ENCODE peak calls at places on chromosomes 16 and 17, in six cellular contexts. One of them, this sample, is unnamed.

GRCh38 chr16:63169100-63169499 is 1132.9 kb upstream of the CDH8 start:
- DNase-seq in CD4-positive, alpha-beta T cell: no peak
- DNase-seq in right cardiac atrium: no peak
- DNase-seq in GM23338: no peak
- DNase-seq in HCT116: no peak
- DNase-seq in ascending aorta: no peak
- DNase-seq in this sample: no peak

GRCh38 chr17:60901806-60902205 is 224.2 kb downstream of the BCAS3 start:
- DNase-seq in CD4-positive, alpha-beta T cell: no peak
- DNase-seq in right cardiac atrium: no peak
- DNase-seq in GM23338: no peak
- DNase-seq in HCT116: no peak
- DNase-seq in ascending aorta: no peak
- DNase-seq in this sample: peak

GRCh38 chr17:29590261-29590978 is 972 bp upstream of the GIT1 start:
- DNase-seq in CD4-positive, alpha-beta T cell: no peak
- DNase-seq in right cardiac atrium: peak
- DNase-seq in GM23338: no peak
- DNase-seq in HCT116: peak
- DNase-seq in ascending aorta: no peak
- DNase-seq in this sample: peak

GRCh38 chr16:64051826-64052225 is 1070.0 kb downstream of the CDH11 start:
- DNase-seq in CD4-positive, alpha-beta T cell: no peak
- DNase-seq in right cardiac atrium: no peak
- DNase-seq in GM23338: peak
- DNase-seq in HCT116: no peak
- DNase-seq in ascending aorta: no peak
- DNase-seq in this sample: no peak

GRCh38 chr16:89308391-89309333 is 91.2 kb downstream of the ZNF778 start:
- DNase-seq in CD4-positive, alpha-beta T cell: peak
- DNase-seq in right cardiac atrium: peak
- DNase-seq in GM23338: peak
- DNase-seq in HCT116: no peak
- DNase-seq in ascending aorta: no peak
- DNase-seq in this sample: no peak

GRCh38 chr17:82520041-82520910 is 744 bp downstream of the FOXK2 start:
- DNase-seq in CD4-positive, alpha-beta T cell: no peak
- DNase-seq in right cardiac atrium: peak
- DNase-seq in GM23338: no peak
- DNase-seq in HCT116: no peak
- DNase-seq in ascending aorta: no peak
- DNase-seq in this sample: no peak

GRCh38 chr17:64097196-64097936 is 32.6 kb downstream of the ERN1 start:
- DNase-seq in CD4-positive, alpha-beta T cell: no peak
- DNase-seq in right cardiac atrium: no peak
- DNase-seq in GM23338: no peak
- DNase-seq in HCT116: no peak
- DNase-seq in ascending aorta: no peak
- DNase-seq in this sample: no peak

GRCh38 chr17:68296217-68297140 is 5.2 kb downstream of the ARSG start:
- DNase-seq in CD4-positive, alpha-beta T cell: peak
- DNase-seq in right cardiac atrium: no peak
- DNase-seq in GM23338: peak
- DNase-seq in HCT116: no peak
- DNase-seq in ascending aorta: no peak
- DNase-seq in this sample: no peak

GRCh38 chr16:48901712-48902374 is 291.9 kb upstream of the N4BP1 start:
- DNase-seq in CD4-positive, alpha-beta T cell: no peak
- DNase-seq in right cardiac atrium: no peak
- DNase-seq in GM23338: peak
- DNase-seq in HCT116: peak
- DNase-seq in ascending aorta: no peak
- DNase-seq in this sample: peak

GRCh38 chr17:77754956-77755355 is 203.5 kb upstream of the TNRC6C start:
- DNase-seq in CD4-positive, alpha-beta T cell: no peak
- DNase-seq in right cardiac atrium: no peak
- DNase-seq in GM23338: no peak
- DNase-seq in HCT116: no peak
- DNase-seq in ascending aorta: peak
- DNase-seq in this sample: no peak

GRCh38 chr17:32481193-32481592 is 5.6 kb upstream of the CDK5R1 start:
- DNase-seq in CD4-positive, alpha-beta T cell: no peak
- DNase-seq in right cardiac atrium: no peak
- DNase-seq in GM23338: no peak
- DNase-seq in HCT116: no peak
- DNase-seq in ascending aorta: no peak
- DNase-seq in this sample: no peak

GRCh38 chr17:19457830-19458271 is 46.8 kb downstream of the RNF112 start:
- DNase-seq in CD4-positive, alpha-beta T cell: no peak
- DNase-seq in right cardiac atrium: no peak
- DNase-seq in GM23338: peak
- DNase-seq in HCT116: no peak
- DNase-seq in ascending aorta: peak
- DNase-seq in this sample: no peak

GRCh38 chr17:49787932-49788442 is 494 bp upstream of the KAT7 start:
- DNase-seq in CD4-positive, alpha-beta T cell: no peak
- DNase-seq in right cardiac atrium: no peak
- DNase-seq in GM23338: no peak
- DNase-seq in HCT116: no peak
- DNase-seq in ascending aorta: no peak
- DNase-seq in this sample: no peak

GRCh38 chr17:80866050-80866793 is 125.4 kb upstream of the CHMP6 start:
- DNase-seq in CD4-positive, alpha-beta T cell: peak
- DNase-seq in right cardiac atrium: peak
- DNase-seq in GM23338: peak
- DNase-seq in HCT116: peak
- DNase-seq in ascending aorta: peak
- DNase-seq in this sample: peak

GRCh38 chr16:80583466-80583865 is 42.7 kb downstream of the DYNLRB2 start:
- DNase-seq in CD4-positive, alpha-beta T cell: no peak
- DNase-seq in right cardiac atrium: no peak
- DNase-seq in GM23338: no peak
- DNase-seq in HCT116: no peak
- DNase-seq in ascending aorta: no peak
- DNase-seq in this sample: no peak

GRCh38 chr17:21539146-21539545 is 153.2 kb upstream of the KCNJ18 start:
- DNase-seq in CD4-positive, alpha-beta T cell: no peak
- DNase-seq in right cardiac atrium: no peak
- DNase-seq in GM23338: no peak
- DNase-seq in HCT116: no peak
- DNase-seq in ascending aorta: no peak
- DNase-seq in this sample: no peak

GRCh38 chr17:50407921-50408320 is 10.6 kb upstream of the LRRC59 start:
- DNase-seq in CD4-positive, alpha-beta T cell: no peak
- DNase-seq in right cardiac atrium: no peak
- DNase-seq in GM23338: no peak
- DNase-seq in HCT116: no peak
- DNase-seq in ascending aorta: no peak
- DNase-seq in this sample: no peak

GRCh38 chr16:56506941-56507340 is 12.9 kb downstream of the BBS2 start:
- DNase-seq in CD4-positive, alpha-beta T cell: no peak
- DNase-seq in right cardiac atrium: no peak
- DNase-seq in GM23338: no peak
- DNase-seq in HCT116: no peak
- DNase-seq in ascending aorta: no peak
- DNase-seq in this sample: no peak

GRCh38 chr17:43877451-43878155 is 29.7 kb downstream of the MPP2 start:
- DNase-seq in CD4-positive, alpha-beta T cell: no peak
- DNase-seq in right cardiac atrium: no peak
- DNase-seq in GM23338: no peak
- DNase-seq in HCT116: no peak
- DNase-seq in ascending aorta: no peak
- DNase-seq in this sample: no peak

GRCh38 chr17:43880420-43880991 is 26.8 kb downstream of the MPP2 start:
- DNase-seq in CD4-positive, alpha-beta T cell: no peak
- DNase-seq in right cardiac atrium: no peak
- DNase-seq in GM23338: peak
- DNase-seq in HCT116: peak
- DNase-seq in ascending aorta: no peak
- DNase-seq in this sample: peak

GRCh38 chr17:43879723-43880419 is 27.5 kb downstream of the MPP2 start:
- DNase-seq in CD4-positive, alpha-beta T cell: no peak
- DNase-seq in right cardiac atrium: no peak
- DNase-seq in GM23338: no peak
- DNase-seq in HCT116: no peak
- DNase-seq in ascending aorta: no peak
- DNase-seq in this sample: no peak

GRCh38 chr17:43877031-43877430 is 30.1 kb downstream of the CD300LG start:
- DNase-seq in CD4-positive, alpha-beta T cell: no peak
- DNase-seq in right cardiac atrium: no peak
- DNase-seq in GM23338: no peak
- DNase-seq in HCT116: no peak
- DNase-seq in ascending aorta: no peak
- DNase-seq in this sample: no peak

DNA sequence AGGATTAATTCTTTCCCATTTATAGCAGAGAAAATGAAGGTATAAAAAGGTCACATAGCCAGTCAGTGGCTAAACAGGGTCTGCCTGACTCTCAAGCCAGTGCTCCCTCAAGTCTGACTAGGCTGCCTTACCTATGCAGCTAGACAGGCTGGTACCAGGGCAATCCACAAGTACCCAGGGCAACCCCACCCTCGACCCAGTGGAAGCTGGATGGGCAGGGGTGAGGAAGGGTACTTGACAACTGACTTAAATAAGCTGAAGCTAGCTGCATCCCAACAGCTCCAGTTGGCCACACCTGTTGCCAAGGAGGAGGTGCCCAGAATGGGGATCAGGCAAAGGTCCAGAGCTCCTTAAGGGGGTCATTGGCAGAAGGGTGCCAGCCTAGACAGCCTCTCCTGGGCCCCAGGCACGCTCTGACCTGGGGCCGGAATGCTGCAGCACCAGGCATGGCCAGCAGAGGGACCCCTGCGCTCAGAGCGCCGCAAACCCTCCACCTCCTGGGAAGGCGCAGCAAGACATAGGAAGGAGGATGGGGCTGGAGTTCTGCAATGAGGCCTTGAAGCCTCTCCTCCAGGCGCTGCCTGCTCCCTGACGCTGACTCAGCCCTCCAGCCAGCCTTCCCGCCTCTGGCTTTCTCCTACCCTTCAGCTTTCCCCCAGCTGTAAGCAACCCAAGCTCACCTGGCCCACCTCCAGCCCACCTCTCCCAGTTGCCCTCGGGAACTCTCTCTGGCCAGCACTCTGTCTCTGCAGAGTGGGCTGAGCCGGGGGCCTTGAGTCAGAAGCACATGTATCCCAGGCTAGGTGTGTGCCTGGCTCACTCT is 28.9 kb downstream of the MPP2 start:
- DNase-seq in CD4-positive, alpha-beta T cell: peak
- DNase-seq in right cardiac atrium: peak
- DNase-seq in GM23338: peak
- DNase-seq in HCT116: peak
- DNase-seq in ascending aorta: peak
- DNase-seq in this sample: peak
- H3K27ac ChIP-seq in CD4-positive, alpha-beta T cell: no peak
- H3K27ac ChIP-seq in right cardiac atrium: no peak
- H3K27ac ChIP-seq in GM23338: no peak
- H3K27ac ChIP-seq in HCT116: no peak
- H3K27ac ChIP-seq in ascending aorta: no peak
- H3K27ac ChIP-seq in this sample: peak

GRCh38 chr17:66975188-66975587 is 10.7 kb downstream of the CACNG4 start:
- DNase-seq in CD4-positive, alpha-beta T cell: no peak
- DNase-seq in right cardiac atrium: no peak
- DNase-seq in GM23338: no peak
- DNase-seq in HCT116: no peak
- DNase-seq in ascending aorta: no peak
- DNase-seq in this sample: no peak
- H3K27ac ChIP-seq in CD4-positive, alpha-beta T cell: no peak
- H3K27ac ChIP-seq in right cardiac atrium: no peak
- H3K27ac ChIP-seq in GM23338: no peak
- H3K27ac ChIP-seq in HCT116: no peak
- H3K27ac ChIP-seq in ascending aorta: no peak
- H3K27ac ChIP-seq in this sample: no peak

GRCh38 chr16:67910162-67910561 is 17.1 kb downstream of the PSKH1 start:
- DNase-seq in CD4-positive, alpha-beta T cell: no peak
- DNase-seq in right cardiac atrium: no peak
- DNase-seq in GM23338: no peak
- DNase-seq in HCT116: no peak
- DNase-seq in ascending aorta: no peak
- DNase-seq in this sample: no peak
- H3K27ac ChIP-seq in CD4-positive, alpha-beta T cell: no peak
- H3K27ac ChIP-seq in right cardiac atrium: no peak
- H3K27ac ChIP-seq in GM23338: no peak
- H3K27ac ChIP-seq in HCT116: no peak
- H3K27ac ChIP-seq in ascending aorta: no peak
- H3K27ac ChIP-seq in this sample: peak

GRCh38 chr17:72422204-72422504 is 301.3 kb downstream of the SOX9 start:
- DNase-seq in CD4-positive, alpha-beta T cell: no peak
- DNase-seq in right cardiac atrium: no peak
- DNase-seq in GM23338: no peak
- DNase-seq in HCT116: no peak
- DNase-seq in ascending aorta: no peak
- DNase-seq in this sample: no peak
- H3K27ac ChIP-seq in CD4-positive, alpha-beta T cell: no peak
- H3K27ac ChIP-seq in right cardiac atrium: no peak
- H3K27ac ChIP-seq in GM23338: no peak
- H3K27ac ChIP-seq in HCT116: peak
- H3K27ac ChIP-seq in ascending aorta: no peak
- H3K27ac ChIP-seq in this sample: peak

DNA sequence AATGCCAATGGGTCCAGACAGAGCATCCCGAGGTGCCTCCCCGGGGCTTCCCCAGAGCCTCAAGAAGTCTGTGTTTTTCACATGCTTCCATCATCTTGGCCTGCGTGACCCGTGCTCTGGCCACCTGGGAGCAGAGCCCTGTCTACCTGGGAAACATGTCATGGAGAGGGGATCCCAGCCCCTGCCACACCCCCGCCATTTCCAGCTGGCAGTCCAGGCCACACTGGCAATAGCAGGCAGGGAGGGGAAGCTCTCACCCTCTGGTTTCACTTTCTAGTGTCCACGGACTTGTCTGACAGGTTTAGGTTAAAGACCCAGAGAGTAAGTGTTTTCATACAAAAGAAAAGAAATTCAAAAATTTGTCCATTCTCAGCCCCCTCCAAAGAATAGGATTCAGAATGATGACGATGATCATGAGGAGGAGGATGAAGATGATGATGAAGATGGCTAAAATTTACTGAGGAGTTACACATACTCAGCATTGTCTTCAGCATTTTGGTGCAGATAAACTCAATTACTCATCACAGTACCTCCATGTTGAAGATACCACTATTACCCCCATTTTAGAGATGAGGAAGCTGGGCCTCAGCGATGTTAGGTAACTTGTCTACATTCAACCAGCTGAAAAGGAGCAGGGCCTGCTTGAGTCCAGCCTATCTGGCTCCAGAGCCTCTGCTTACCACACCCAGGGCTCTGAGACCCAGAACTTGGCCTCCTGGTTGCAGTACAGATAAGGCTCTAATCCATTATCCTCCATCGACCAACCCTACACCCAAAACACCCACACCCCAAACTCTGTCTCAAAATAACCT is 9.2 kb downstream of the SMIM5 start:
- DNase-seq in CD4-positive, alpha-beta T cell: no peak
- DNase-seq in right cardiac atrium: no peak
- DNase-seq in GM23338: no peak
- DNase-seq in HCT116: no peak
- DNase-seq in ascending aorta: no peak
- DNase-seq in this sample: no peak
- H3K27ac ChIP-seq in CD4-positive, alpha-beta T cell: no peak
- H3K27ac ChIP-seq in right cardiac atrium: no peak
- H3K27ac ChIP-seq in GM23338: peak
- H3K27ac ChIP-seq in HCT116: no peak
- H3K27ac ChIP-seq in ascending aorta: no peak
- H3K27ac ChIP-seq in this sample: peak

This sample was measured in RWPE1.